ENCODE peak calls at places on chromosomes 7 and 10, in six cellular contexts. G is mesenchymal stem cell, Q is IMR-90, R is colonic mucosa, T is ovary, K is lower leg skin. W is an unnamed sample.

GRCh38 chr10:97356318-97356914 is 21.9 kb upstream of the FRAT2 start:
- DNase-seq in Q (no peak), G (no peak), R (no peak), K (no peak), T (no peak), W (no peak)

GRCh38 chr10:86261933-86262665 is 104.5 kb downstream of the GRID1 start:
- DNase-seq in G (no peak), R (no peak), K (no peak), Q (no peak), T (no peak), W (no peak)

GRCh38 chr7:150860291-150860977 is 8.1 kb downstream of the AOC1 start:
- DNase-seq in G (no peak), K (peak), T (no peak), R (peak), Q (no peak), W (no peak)

GRCh38 chr10:121709674-121710073 is 111.4 kb upstream of the FGFR2 start:
- DNase-seq in R (no peak), Q (no peak), K (no peak), G (no peak), T (peak), W (no peak)

GRCh38 chr10:70837660-70838059 is 21.9 kb downstream of the SGPL1 start:
- DNase-seq in T (no peak), K (no peak), Q (no peak), G (no peak), R (no peak), W (no peak)

GRCh38 chr7:122256036-122256805 is 48.3 kb downstream of the FEZF1 start:
- DNase-seq in T (no peak), Q (no peak), K (no peak), R (no peak), G (no peak), W (no peak)

GRCh38 chr10:47449102-47449978 is 34.6 kb downstream of the ANXA8 start:
- DNase-seq in Q (no peak), R (no peak), G (no peak), T (no peak), K (no peak), W (no peak)

GRCh38 chr7:114819629-114820362 is 102.1 kb upstream of the MDFIC start:
- DNase-seq in G (peak), K (peak), T (peak), Q (peak), R (no peak), W (peak)

GRCh38 chr7:94962661-94963060 is 55.3 kb downstream of the PPP1R9A start:
- DNase-seq in Q (no peak), T (no peak), R (no peak), K (no peak), G (no peak), W (no peak)

GRCh38 chr7:46811529-46811928 is 770.4 kb downstream of the TNS3 start:
- DNase-seq in R (peak), K (peak), T (peak), Q (peak), G (peak), W (peak)

GRCh38 chr7:100572949-100573675 is 588 bp downstream of the SAP25 start:
- DNase-seq in T (peak), G (no peak), R (no peak), K (no peak), Q (no peak), W (no peak)

DNA sequence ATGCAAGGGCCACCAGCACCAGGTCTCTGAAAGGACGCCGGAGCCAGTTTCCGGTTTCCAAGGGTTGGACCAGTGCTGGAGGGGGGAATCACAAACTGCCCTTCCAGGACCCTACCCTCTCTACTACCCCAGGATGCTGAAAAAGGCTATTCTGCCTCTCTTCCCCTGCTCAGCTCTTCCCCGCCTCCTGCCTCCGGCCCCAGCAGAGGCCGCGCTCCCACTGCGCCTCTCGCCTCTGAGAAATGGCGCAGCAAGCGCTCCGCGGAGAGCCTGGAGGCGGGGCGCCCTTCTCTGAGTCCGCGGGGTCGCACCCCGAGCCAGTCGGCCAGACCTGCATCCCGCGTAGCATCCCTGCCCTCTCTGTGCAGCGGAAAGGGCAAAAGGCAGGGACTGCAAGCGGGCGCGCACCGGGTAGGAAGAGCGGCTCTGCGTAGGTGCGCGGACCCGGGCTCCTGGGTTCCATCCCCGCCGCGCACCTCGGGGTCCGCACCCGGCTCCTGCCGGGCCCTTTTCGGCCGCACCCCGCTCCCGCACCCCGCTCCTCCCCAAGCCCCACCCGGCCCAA is 476 bp upstream of the RET start:
- DNase-seq in Q (no peak), T (no peak), G (peak), K (no peak), R (no peak), W (no peak)
- H3K4me3 ChIP-seq in Q (no peak), T (peak), G (no peak), K (no peak), R (peak), W (peak)

DNA sequence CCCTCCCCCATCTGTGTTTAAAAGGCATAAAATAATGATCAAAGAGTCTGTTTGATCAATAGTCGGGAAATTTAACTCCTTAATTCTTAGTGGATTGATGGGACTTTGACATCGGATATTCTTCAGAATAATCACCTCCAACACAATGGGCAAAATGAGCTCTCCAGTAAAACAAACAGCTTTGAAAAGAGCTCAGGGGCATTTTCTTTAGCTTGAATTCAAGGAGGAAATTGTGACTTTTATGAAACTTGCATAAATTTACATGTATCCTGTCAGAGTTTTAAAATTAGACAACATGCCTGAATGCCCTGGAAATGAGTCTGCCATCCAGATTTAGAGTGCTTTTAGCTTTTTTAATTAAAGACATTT is 118.8 kb downstream of the ARID5B start:
- DNase-seq in G (no peak), K (no peak), Q (no peak), R (no peak), T (no peak), W (no peak)
- H3K4me3 ChIP-seq in G (no peak), K (no peak), Q (no peak), R (no peak), T (no peak), W (no peak)

GRCh38 chr10:2949221-2949947 is 118.0 kb upstream of the PFKP start:
- DNase-seq in T (no peak), R (no peak), Q (no peak), G (no peak), K (no peak), W (no peak)
- H3K4me3 ChIP-seq in T (no peak), R (no peak), Q (no peak), G (no peak), K (no peak), W (no peak)

GRCh38 chr10:94358480-94358879 is 4.3 kb downstream of the NOC3L start:
- DNase-seq in T (no peak), Q (peak), R (no peak), K (no peak), G (peak), W (no peak)
- H3K4me3 ChIP-seq in T (no peak), Q (peak), R (no peak), K (no peak), G (no peak), W (no peak)

GRCh38 chr7:25726682-25727357 is 425.2 kb upstream of the NFE2L3 start:
- DNase-seq in Q (no peak), T (no peak), G (no peak), K (no peak), R (no peak), W (no peak)
- H3K4me3 ChIP-seq in Q (no peak), T (no peak), G (no peak), K (no peak), R (no peak), W (no peak)

GRCh38 chr7:106283831-106284515 is 810 bp downstream of the NAMPT start:
- DNase-seq in G (peak), R (peak), T (peak), K (peak), Q (peak), W (peak)

GRCh38 chr7:106281919-106282318 is 2.9 kb downstream of the NAMPT start:
- DNase-seq in K (no peak), R (no peak), T (no peak), G (peak), Q (no peak), W (no peak)

GRCh38 chr7:106283501-106283830 is 1.3 kb downstream of the NAMPT start:
- DNase-seq in R (no peak), T (no peak), G (peak), K (no peak), Q (no peak), W (no peak)

GRCh38 chr7:106282374-106282773 is 2.4 kb downstream of the NAMPT start:
- DNase-seq in R (no peak), Q (no peak), K (no peak), G (peak), T (no peak), W (no peak)

GRCh38 chr7:106282852-106283251 is 1.9 kb downstream of the NAMPT start:
- DNase-seq in R (no peak), T (no peak), G (no peak), K (no peak), Q (no peak), W (no peak)
- H3K4me3 ChIP-seq in R (peak), T (no peak), G (no peak), K (no peak), Q (no peak), W (no peak)

DNA sequence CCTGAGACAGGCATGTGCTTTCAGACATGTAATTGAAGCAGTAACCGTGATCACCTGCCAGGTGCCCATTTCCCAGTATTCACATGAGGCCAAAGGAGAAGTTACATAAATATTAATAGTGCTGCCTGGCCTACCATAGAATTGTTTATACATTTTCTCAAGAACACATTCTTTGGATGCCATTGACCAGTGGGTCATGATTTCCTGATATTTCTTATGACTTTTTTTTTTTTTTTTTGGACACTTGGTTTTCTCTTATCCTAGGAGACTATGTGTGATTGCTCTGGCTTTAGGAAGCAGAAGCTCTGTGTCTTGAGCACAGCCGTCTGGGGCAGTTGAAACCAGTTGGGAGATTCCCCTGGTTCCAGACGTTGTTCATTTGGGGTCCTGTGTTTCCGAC is 143.9 kb upstream of the NPS start:
- DNase-seq in T (no peak), Q (peak), R (no peak), G (peak), K (no peak), W (no peak)
- H3K4me3 ChIP-seq in T (no peak), Q (no peak), R (no peak), G (no peak), K (no peak), W (no peak)

DNA sequence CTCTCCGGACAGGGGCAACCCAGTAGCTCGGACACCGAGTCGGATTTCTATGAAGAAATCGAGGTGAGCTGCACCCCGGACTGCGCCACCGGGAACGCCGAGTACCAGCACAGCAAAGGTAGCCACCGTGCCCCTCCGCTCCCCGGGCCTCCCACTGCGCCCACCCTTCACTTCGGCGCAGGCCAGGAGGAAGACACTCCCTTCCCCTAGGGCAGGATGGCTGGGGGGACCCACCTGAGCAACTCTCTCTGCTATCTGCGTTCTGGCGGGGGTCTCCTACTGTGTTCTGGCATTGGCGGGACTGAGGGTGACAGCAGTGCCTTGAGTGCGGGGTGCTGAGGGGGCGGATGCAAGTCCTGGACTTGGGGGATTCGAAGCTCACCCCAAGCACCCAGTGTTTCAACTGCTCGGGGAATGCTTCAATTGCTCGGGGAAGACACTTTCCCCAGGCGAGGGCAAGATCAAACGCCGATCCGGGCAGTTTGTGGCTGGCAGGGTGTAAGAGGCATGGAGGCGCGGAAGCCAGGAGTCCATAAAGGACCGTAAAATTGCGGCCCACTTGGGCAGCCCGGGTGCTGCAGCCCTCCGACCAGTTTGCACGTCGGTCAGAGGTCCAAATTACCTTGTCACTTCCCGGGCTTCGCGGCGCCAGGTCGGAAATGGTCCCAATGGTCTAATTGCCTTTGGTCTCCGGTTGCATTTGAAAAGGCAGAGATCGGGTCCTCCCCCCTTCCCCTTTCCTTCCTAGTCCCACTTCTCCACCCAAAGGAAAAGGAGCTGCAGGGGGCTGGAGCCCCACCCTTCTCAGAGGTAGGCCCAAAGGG is 950 bp downstream of the EVX1 start:
- DNase-seq in T (no peak), R (no peak), K (no peak), G (no peak), Q (no peak), W (no peak)
- H3K4me3 ChIP-seq in T (peak), R (peak), K (no peak), G (no peak), Q (no peak), W (no peak)

W was measured in tibial nerve.